ENCODE peak calls at places on chromosomes 4 and X, in seven cellular contexts. L is mesenchymal stem cell, I is IMR-90, A is H9, H is neuronal stem cell, Q is mesendoderm, B is trophoblast cell. D is an unnamed sample.

GRCh38 chrX:81121513-81122363 is 80.0 kb downstream of the HMGN5 start:
- DNase-seq in L (peak), I (peak), A (peak), H (peak), Q (peak), B (peak), D (peak)

GRCh38 chr4:47801481-47802002 is 36.3 kb downstream of the CORIN start:
- DNase-seq in L (no peak), I (no peak), A (no peak), H (no peak), Q (no peak), B (no peak), D (no peak)

GRCh38 chr4:114383055-114383454 is 215.6 kb upstream of the UGT8 start:
- DNase-seq in L (no peak), I (peak), A (no peak), H (no peak), Q (no peak), B (no peak), D (no peak)

GRCh38 chr4:109996531-109996930 is 83.8 kb downstream of the EGF start:
- DNase-seq in L (no peak), I (no peak), A (no peak), H (no peak), Q (no peak), B (no peak), D (no peak)

GRCh38 chr4:180335571-180335970 is 1907.6 kb upstream of the TENM3 start:
- DNase-seq in L (no peak), I (no peak), A (no peak), H (no peak), Q (no peak), B (no peak), D (no peak)

GRCh38 chr4:123481034-123481433 is 84.4 kb downstream of the SPRY1 start:
- DNase-seq in L (peak), I (peak), A (no peak), H (no peak), Q (no peak), B (no peak), D (no peak)

GRCh38 chr4:142314686-142315085 is 531.4 kb downstream of the INPP4B start:
- DNase-seq in L (no peak), I (no peak), A (no peak), H (no peak), Q (no peak), B (no peak), D (no peak)

GRCh38 chr4:20298986-20299385 is 47.3 kb downstream of the SLIT2 start:
- DNase-seq in L (no peak), I (no peak), A (no peak), H (no peak), Q (no peak), B (no peak), D (no peak)

GRCh38 chr4:87219648-87220093 is 747 bp downstream of the KLHL8 start:
- DNase-seq in L (peak), I (peak), A (peak), H (no peak), Q (peak), B (peak), D (no peak)

GRCh38 chr4:20464381-20464780 is 212.7 kb downstream of the SLIT2 start:
- DNase-seq in L (peak), I (peak), A (no peak), H (no peak), Q (no peak), B (peak), D (no peak)

GRCh38 chr4:41154001-41154813 is 60.1 kb downstream of the APBB2 start:
- DNase-seq in L (no peak), I (no peak), A (no peak), H (no peak), Q (no peak), B (no peak), D (no peak)

GRCh38 chr4:41154814-41155177 is 59.5 kb downstream of the APBB2 start:
- DNase-seq in L (peak), I (no peak), A (no peak), H (no peak), Q (no peak), B (no peak), D (no peak)

GRCh38 chr4:41156574-41156973 is 57.8 kb downstream of the APBB2 start:
- DNase-seq in L (peak), I (peak), A (no peak), H (no peak), Q (no peak), B (no peak), D (no peak)

GRCh38 chr4:41157009-41157408 is 57.3 kb downstream of the APBB2 start:
- DNase-seq in L (no peak), I (no peak), A (no peak), H (no peak), Q (no peak), B (no peak), D (no peak)

GRCh38 chr4:41155194-41155830 is 59.0 kb downstream of the APBB2 start:
- DNase-seq in L (peak), I (peak), A (no peak), H (no peak), Q (peak), B (peak), D (no peak)
- H2AK5ac ChIP-seq in L (no peak), I (no peak), A (no peak), H (no peak), Q (no peak), B (no peak), D (no peak)

GRCh38 chr4:3396611-3397010 is 45.2 kb upstream of the HGFAC start:
- DNase-seq in L (no peak), I (no peak), A (no peak), H (no peak), Q (no peak), B (no peak), D (no peak)
- H2AK5ac ChIP-seq in L (no peak), I (no peak), A (no peak), H (no peak), Q (no peak), B (no peak), D (no peak)

DNA sequence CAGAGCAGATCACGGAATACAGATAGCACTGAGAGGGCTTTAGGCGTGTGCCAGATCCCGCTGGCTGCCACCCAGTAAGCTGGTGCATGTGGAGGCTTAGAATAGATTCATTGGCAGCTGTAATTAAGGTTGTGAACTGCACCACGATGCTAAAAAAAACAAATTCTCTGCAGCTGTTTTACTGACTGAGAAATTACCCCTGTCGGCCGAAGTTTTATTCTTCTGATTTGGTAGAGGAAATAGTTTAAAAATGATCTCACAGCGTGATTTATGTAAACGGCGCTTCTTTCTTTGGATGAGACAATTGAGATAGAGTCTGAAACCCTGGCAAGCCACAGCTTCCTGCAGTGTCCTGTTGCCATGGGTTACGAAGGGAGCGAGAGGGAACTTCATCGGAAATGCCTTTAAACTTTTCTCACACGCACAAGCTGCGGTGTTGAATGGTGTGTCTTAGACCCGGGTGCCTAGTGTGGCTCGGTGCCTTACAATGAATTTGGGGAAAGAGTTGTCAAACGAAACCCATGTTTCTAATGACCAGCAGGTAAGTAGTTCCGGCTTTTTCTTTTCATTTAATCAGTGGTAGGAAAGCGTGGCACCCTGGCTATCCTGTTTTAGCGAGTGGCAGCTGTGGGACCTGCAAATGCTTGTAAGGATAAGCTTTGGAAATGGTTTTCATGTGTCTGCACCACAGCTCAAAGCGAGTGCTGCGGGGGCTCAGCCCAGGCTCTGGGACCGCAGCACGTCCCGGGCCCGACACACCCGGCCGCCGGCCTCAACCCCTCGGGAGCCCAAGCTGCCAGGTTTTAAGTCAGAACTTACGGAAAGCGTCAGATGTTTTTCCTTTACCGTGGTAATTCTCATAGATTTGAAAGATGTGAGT is 71.7 kb upstream of the HGFAC start:
- DNase-seq in L (peak), I (peak), A (peak), H (peak), Q (peak), B (peak), D (peak)
- H2AK5ac ChIP-seq in L (peak), I (peak), A (no peak), H (no peak), Q (no peak), B (no peak), D (no peak)

GRCh38 chr4:79284893-79285292 is 41.0 kb downstream of the NAA11 start:
- DNase-seq in L (no peak), I (no peak), A (no peak), H (no peak), Q (no peak), B (no peak), D (no peak)
- H2AK5ac ChIP-seq in L (no peak), I (no peak), A (no peak), H (no peak), Q (no peak), B (no peak), D (no peak)

GRCh38 chrX:136694491-136695087 is 46.6 kb downstream of the CD40LG start:
- DNase-seq in L (peak), I (peak), A (peak), H (peak), Q (peak), B (peak), D (no peak)
- H2AK5ac ChIP-seq in L (no peak), I (no peak), A (no peak), H (no peak), Q (no peak), B (no peak), D (no peak)

DNA sequence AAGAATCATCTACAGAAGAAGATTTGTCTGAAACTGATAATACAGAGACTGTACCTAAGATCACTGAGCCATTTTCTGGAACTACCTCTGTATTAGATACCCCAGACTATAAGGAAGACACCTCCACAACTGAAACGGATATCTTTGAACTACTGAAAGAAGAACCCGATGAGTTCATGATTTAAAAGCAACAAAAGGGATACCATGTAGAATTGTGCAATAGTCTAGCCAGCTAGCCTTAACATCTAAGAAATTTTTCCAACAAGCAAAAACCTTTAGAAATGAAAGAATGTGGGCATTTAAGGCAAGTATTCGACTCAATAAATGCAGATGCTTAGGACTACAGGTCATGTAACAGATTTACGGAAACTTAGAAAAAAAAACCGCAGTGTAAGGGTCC is 1.3 kb downstream of the CABS1 start:
- DNase-seq in L (no peak), I (no peak), A (no peak), H (no peak), Q (no peak), B (no peak), D (no peak)
- H2AK5ac ChIP-seq in L (no peak), I (no peak), A (no peak), H (no peak), Q (no peak), B (no peak), D (no peak)

GRCh38 chrX:20071511-20072079 is 45.1 kb downstream of the MAP7D2 start:
- DNase-seq in L (no peak), I (no peak), A (no peak), H (no peak), Q (no peak), B (no peak), D (no peak)
- H2AK5ac ChIP-seq in L (no peak), I (no peak), A (no peak), H (no peak), Q (no peak), B (no peak), D (no peak)